ENCODE peak calls at places on chromosomes 1 and 21, in four cellular contexts. F is CD8-positive, alpha-beta T cell; E is cardiac fibroblast; A is GM12878. S is an unnamed sample.

GRCh38 chr1:221712776-221713431 is 29.0 kb downstream of the DUSP10 start:
- DNase-seq in F (peak), E (no peak), A (peak), S (peak)

GRCh38 chr1:12594966-12595838 is 22.8 kb downstream of the DHRS3 start:
- DNase-seq in F (no peak), E (peak), A (no peak), S (no peak)

GRCh38 chr1:40389871-40390560 is 16.5 kb downstream of the SMAP2 start:
- DNase-seq in F (no peak), E (peak), A (no peak), S (no peak)

GRCh38 chr1:44354268-44354839 is 703 bp downstream of the ERI3 start:
- DNase-seq in F (no peak), E (peak), A (no peak), S (no peak)

GRCh38 chr1:211133841-211134669 is at the start of gene KCNH1:
- DNase-seq in F (peak), E (peak), A (peak), S (peak)

GRCh38 chr1:53878492-53879105 is 11.0 kb downstream of the YIPF1 start:
- DNase-seq in F (no peak), E (peak), A (no peak), S (no peak)

GRCh38 chr1:8004803-8005573 is 21.1 kb downstream of the ERRFI1 start:
- DNase-seq in F (no peak), E (peak), A (no peak), S (no peak)

GRCh38 chr21:17818158-17819113 is 720 bp downstream of the C21orf91 start:
- DNase-seq in F (peak), E (peak), A (no peak), S (peak)

GRCh38 chr1:147545133-147545532 is 3.8 kb downstream of the BCL9 start:
- DNase-seq in F (peak), E (peak), A (peak), S (peak)

GRCh38 chr1:212667223-212668139 is 32.2 kb downstream of the BATF3 start:
- DNase-seq in F (no peak), E (peak), A (no peak), S (peak)

GRCh38 chr1:47684964-47685762 is 247.3 kb downstream of the FOXD2 start:
- DNase-seq in F (no peak), E (no peak), A (no peak), S (no peak)

GRCh38 chr1:181159451-181160151 is 71.1 kb downstream of the IER5 start:
- DNase-seq in F (peak), E (peak), A (no peak), S (peak)

GRCh38 chr1:65323246-65323645 is 13.9 kb downstream of the DNAJC6 start:
- DNase-seq in F (no peak), E (no peak), A (no peak), S (no peak)

GRCh38 chr1:93042134-93042821 is 36.8 kb upstream of the MTF2 start:
- DNase-seq in F (peak), E (no peak), A (peak), S (peak)

GRCh38 chr1:108125312-108126138 is 74.6 kb downstream of the SLC25A24 start:
- DNase-seq in F (peak), E (peak), A (peak), S (peak)

GRCh38 chr1:9766759-9767442 is 56.9 kb downstream of the CLSTN1 start:
- DNase-seq in F (no peak), E (peak), A (no peak), S (no peak)

GRCh38 chr1:50976111-50976889 is 6.3 kb downstream of the CDKN2C start:
- DNase-seq in F (no peak), E (no peak), A (no peak), S (no peak)

GRCh38 chr1:214854126-214854875 is 228.2 kb upstream of the KCNK2 start:
- DNase-seq in F (no peak), E (no peak), A (no peak), S (no peak)

GRCh38 chr1:61434276-61434675 is 290.7 kb downstream of the TM2D1 start:
- DNase-seq in F (no peak), E (no peak), A (no peak), S (no peak)

GRCh38 chr1:32394890-32395415 is 712 bp upstream of the BSDC1 start:
- DNase-seq in F (no peak), E (no peak), A (no peak), S (no peak)

GRCh38 chr1:160070243-160071163 is 543 bp upstream of the KCNJ10 start:
- DNase-seq in F (peak), E (peak), A (no peak), S (peak)

GRCh38 chr21:46060596-46061061 is 37.3 kb upstream of the COL6A2 start:
- DNase-seq in F (no peak), E (peak), A (no peak), S (no peak)

GRCh38 chr1:17438176-17438976 is 1.1 kb downstream of the RCC2 start:
- DNase-seq in F (peak), E (peak), A (no peak), S (peak)

GRCh38 chr1:241423541-241424479 is 66.8 kb upstream of the RGS7 start:
- DNase-seq in F (no peak), E (peak), A (no peak), S (no peak)

GRCh38 chr1:47433037-47433421 is 4.8 kb upstream of the FOXD2 start:
- DNase-seq in F (no peak), E (no peak), A (no peak), S (no peak)

GRCh38 chr1:59232209-59232608 is 64.7 kb upstream of the FGGY start:
- DNase-seq in F (no peak), E (peak), A (no peak), S (no peak)

GRCh38 chr1:165543651-165544452 is at the start of gene LRRC52:
- DNase-seq in F (no peak), E (no peak), A (no peak), S (no peak)

GRCh38 chr21:44379991-44380865 is 26.8 kb downstream of the TRPM2 start:
- DNase-seq in F (no peak), E (no peak), A (no peak), S (no peak)

GRCh38 chr21:34502480-34503106 is 9.4 kb downstream of the KCNE1 start:
- DNase-seq in F (no peak), E (no peak), A (no peak), S (no peak)

GRCh38 chr1:96715482-96715881 is 6.1 kb upstream of the PTBP2 start:
- DNase-seq in F (no peak), E (no peak), A (no peak), S (no peak)

GRCh38 chr1:223177681-223178080 is 34.6 kb upstream of the TLR5 start:
- DNase-seq in F (no peak), E (no peak), A (no peak), S (no peak)

DNA sequence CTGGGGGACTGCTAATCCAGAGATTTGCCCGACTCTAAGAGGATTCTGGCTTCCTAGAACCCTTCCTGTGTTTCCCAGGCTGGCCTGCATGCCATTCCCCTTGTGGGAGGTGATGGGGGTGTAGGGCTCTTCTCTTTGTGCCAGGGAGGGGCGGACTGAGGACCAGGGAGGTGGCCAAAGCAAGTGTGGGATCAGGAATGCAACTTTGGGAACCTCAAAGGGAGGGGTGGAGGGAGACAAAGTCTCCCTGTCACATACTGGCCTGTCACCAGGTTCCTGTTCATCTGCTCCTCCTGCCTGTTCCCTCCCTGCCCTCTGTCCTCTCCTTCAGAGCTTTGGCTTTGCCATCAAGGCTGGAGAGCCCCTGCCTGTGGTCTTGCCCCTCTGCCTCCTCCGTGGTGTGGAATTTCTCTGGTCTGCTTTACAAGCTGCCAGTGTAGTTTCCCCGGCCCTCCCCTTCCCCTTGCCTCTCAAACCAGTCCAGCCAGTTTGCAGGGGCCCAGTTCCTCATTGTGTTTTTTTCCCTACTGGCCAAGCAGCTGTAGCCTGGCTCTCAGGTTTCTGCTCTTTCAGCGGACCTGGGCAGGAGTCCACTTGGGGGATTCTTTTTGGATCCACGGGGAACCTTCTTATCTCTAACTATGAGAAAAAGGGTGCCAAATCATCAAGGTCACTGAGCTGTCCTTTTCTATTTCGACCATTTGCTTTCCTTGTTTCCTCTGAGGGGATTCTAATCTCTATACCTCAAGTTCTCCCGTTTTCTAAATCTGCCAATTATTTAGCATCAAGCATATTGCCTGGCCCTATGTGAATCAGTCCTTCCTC is 1.8 kb downstream of the CGN start:
- DNase-seq in F (no peak), E (no peak), A (no peak), S (no peak)
- H3K4me3 ChIP-seq in F (no peak), E (no peak), A (no peak), S (no peak)

GRCh38 chr1:207814469-207814868 is 62.6 kb downstream of the CD46 start:
- DNase-seq in F (no peak), E (no peak), A (no peak), S (no peak)

GRCh38 chr1:207813513-207813881 is 61.6 kb downstream of the CD46 start:
- DNase-seq in F (no peak), E (no peak), A (no peak), S (no peak)

GRCh38 chr1:207812778-207813512 is 61.1 kb downstream of the CD46 start:
- DNase-seq in F (no peak), E (no peak), A (no peak), S (no peak)

GRCh38 chr1:207815466-207815865 is 63.6 kb downstream of the CD46 start:
- DNase-seq in F (no peak), E (no peak), A (no peak), S (no peak)

GRCh38 chr1:207813946-207814345 is 62.1 kb downstream of the CD46 start:
- DNase-seq in F (no peak), E (no peak), A (no peak), S (no peak)
- H3K4me3 ChIP-seq in F (no peak), E (no peak), A (no peak), S (no peak)

GRCh38 chr1:248111157-248111556 is 16.2 kb downstream of the OR2L13 start:
- DNase-seq in F (no peak), E (no peak), A (no peak), S (no peak)

GRCh38 chr1:248114890-248115289 is 19.9 kb downstream of the OR2L13 start:
- DNase-seq in F (no peak), E (no peak), A (no peak), S (no peak)
- H3K4me3 ChIP-seq in F (no peak), E (no peak), A (no peak), S (no peak)

GRCh38 chr1:66540434-66541032 is 6.6 kb downstream of the SGIP1 start:
- DNase-seq in F (no peak), E (peak), A (no peak), S (no peak)
- H3K4me3 ChIP-seq in F (no peak), E (no peak), A (no peak), S (no peak)

GRCh38 chr1:3074800-3075199 is 5.8 kb downstream of the PRDM16 start:
- DNase-seq in F (no peak), E (no peak), A (no peak), S (no peak)

GRCh38 chr1:3072178-3072947 is 3.4 kb downstream of the PRDM16 start:
- DNase-seq in F (no peak), E (no peak), A (no peak), S (no peak)

GRCh38 chr1:3072948-3073519 is 4.0 kb downstream of the PRDM16 start:
- DNase-seq in F (no peak), E (no peak), A (no peak), S (no peak)

GRCh38 chr1:3074297-3074741 is 5.3 kb downstream of the PRDM16 start:
- DNase-seq in F (no peak), E (no peak), A (no peak), S (no peak)

GRCh38 chr1:3073520-3074296 is 4.7 kb downstream of the PRDM16 start:
- DNase-seq in F (no peak), E (no peak), A (no peak), S (no peak)
- H3K4me3 ChIP-seq in F (no peak), E (no peak), A (no peak), S (no peak)

GRCh38 chr1:6278263-6278662 is 17.4 kb upstream of the GPR153 start:
- DNase-seq in F (no peak), E (no peak), A (no peak), S (no peak)

GRCh38 chr1:6274622-6275139 is 13.8 kb upstream of the GPR153 start:
- DNase-seq in F (no peak), E (no peak), A (no peak), S (no peak)

GRCh38 chr1:6274102-6274501 is 13.2 kb upstream of the GPR153 start:
- DNase-seq in F (no peak), E (no peak), A (no peak), S (no peak)

GRCh38 chr1:6276765-6277555 is 16.1 kb upstream of the GPR153 start:
- DNase-seq in F (no peak), E (no peak), A (no peak), S (no peak)

GRCh38 chr1:6275826-6276764 is 15.2 kb upstream of the GPR153 start:
- DNase-seq in F (no peak), E (peak), A (no peak), S (no peak)
- H3K4me3 ChIP-seq in F (no peak), E (no peak), A (no peak), S (no peak)

GRCh38 chr1:119327436-119328155 is 41.0 kb upstream of the HAO2 start:
- DNase-seq in F (no peak), E (peak), A (no peak), S (no peak)
- H3K4me3 ChIP-seq in F (peak), E (peak), A (peak), S (no peak)

DNA sequence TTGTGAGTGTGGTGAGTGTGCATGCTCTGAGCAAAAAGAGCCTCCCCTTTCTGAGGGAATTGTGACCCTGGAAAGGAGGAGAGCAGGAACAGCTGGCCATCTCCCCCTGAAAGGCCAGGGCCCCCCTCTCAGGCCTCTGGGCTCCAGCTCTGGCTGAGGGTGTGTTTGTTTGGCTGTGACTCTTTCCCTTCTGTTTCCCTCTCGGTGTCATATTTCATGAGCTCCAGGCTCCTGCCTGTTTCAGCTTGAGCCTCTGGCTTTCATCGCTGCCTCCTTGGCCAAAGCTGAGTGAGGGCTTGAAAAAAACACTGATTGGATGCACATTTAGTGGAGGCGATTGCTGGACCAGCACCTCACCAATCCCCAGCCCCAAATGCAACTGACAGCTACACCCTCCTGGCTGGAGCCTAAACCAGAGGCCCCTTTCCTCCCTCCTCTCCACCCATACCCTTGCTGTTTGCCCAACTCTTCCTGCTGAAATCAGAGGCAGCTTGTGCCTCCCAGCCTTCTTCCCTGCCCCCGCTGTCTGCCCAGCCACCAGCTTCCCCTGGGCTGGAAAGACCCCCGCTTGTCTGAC is 64.1 kb downstream of the DDR2 start:
- DNase-seq in F (no peak), E (peak), A (no peak), S (no peak)
- H3K4me3 ChIP-seq in F (no peak), E (peak), A (no peak), S (no peak)

S was measured in Jurkat, Clone E6-1.